ENCODE peak calls at places on chromosomes 2 and 18, in seven cellular contexts. P is neuronal stem cell, K is IMR-90, Q is H1, T is H9, G is mesendoderm, Y is trophoblast cell. C is an unnamed sample.

GRCh38 chr2:116467243-116467642 is 1347.2 kb upstream of the DDX18 start:
- DNase-seq in Q (no peak), K (no peak), G (no peak), Y (no peak), T (no peak), P (no peak), C (no peak)

GRCh38 chr18:68803371-68803770 is 5.5 kb downstream of the CCDC102B start:
- DNase-seq in P (no peak), K (peak), Q (no peak), Y (no peak), G (no peak), T (no peak), C (peak)

GRCh38 chr18:14978962-14979535 is 231.1 kb downstream of the ANKRD30B start:
- DNase-seq in P (peak), K (no peak), G (peak), T (no peak), Y (peak), Q (no peak), C (no peak)

GRCh38 chr2:72526623-72527022 is 299.2 kb downstream of the EXOC6B start:
- DNase-seq in G (no peak), K (no peak), Y (no peak), Q (no peak), T (no peak), P (no peak), C (no peak)

GRCh38 chr2:62558743-62559142 is 52.7 kb upstream of the TMEM17 start:
- DNase-seq in P (no peak), G (no peak), K (no peak), Q (no peak), Y (no peak), T (no peak), C (no peak)

GRCh38 chr2:85911836-85912692 is 23.3 kb upstream of the ST3GAL5 start:
- DNase-seq in K (peak), Q (no peak), Y (no peak), T (no peak), P (no peak), G (no peak), C (peak)

GRCh38 chr2:43832457-43832856 is 6.2 kb downstream of the ABCG5 start:
- DNase-seq in P (no peak), Y (no peak), G (no peak), Q (no peak), T (no peak), K (no peak), C (no peak)

GRCh38 chr2:145599761-145600160 is 1079.8 kb upstream of the ZEB2 start:
- DNase-seq in P (no peak), Q (no peak), G (no peak), K (peak), T (no peak), Y (no peak), C (no peak)

GRCh38 chr2:193428336-193428818 is 1233.6 kb upstream of the TMEFF2 start:
- DNase-seq in G (peak), Y (no peak), K (no peak), T (no peak), Q (no peak), P (peak), C (no peak)

DNA sequence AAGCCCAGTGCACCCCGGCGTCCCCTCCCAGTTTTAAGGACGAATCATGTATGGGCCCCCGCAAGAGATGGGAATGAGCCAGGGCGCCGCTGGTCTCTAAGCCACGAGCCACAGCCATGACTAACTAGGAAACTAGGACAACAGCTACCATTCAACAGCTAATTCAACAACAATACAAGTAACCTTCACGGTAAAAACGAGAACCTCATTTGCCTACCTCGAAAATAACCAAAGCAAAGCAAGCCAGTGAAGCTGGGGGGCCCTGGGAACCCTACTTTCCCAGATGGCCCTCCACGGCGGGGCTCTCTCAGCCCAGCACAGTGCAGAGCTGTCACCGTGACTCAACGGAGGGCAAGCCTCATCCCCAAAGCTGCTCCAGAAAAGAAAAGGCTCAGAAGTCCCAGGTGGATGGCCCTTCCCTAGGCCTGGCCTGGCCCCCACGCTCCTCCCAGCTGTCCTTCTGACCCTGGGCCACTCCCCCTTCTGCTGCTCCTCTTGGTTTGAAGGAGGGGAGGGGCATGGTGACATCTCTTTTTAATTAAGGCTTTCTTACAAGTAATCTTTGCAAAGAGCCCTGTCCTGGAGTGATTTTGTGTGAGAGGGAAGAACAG is 126.3 kb downstream of the HDAC4 start:
- DNase-seq in K (peak), G (no peak), Q (no peak), P (peak), Y (no peak), T (peak), C (no peak)
- H3K23ac ChIP-seq in K (peak), G (no peak), Q (no peak), P (no peak), Y (no peak), T (no peak), C (no peak)

GRCh38 chr2:203489531-203489930 is 45.6 kb downstream of the RAPH1 start:
- DNase-seq in G (no peak), K (no peak), Q (no peak), T (no peak), Y (no peak), P (no peak), C (no peak)
- H4K8ac ChIP-seq in G (no peak), K (no peak), Q (no peak), T (no peak), Y (no peak), P (no peak), C (no peak)

GRCh38 chr2:8976419-8976818 is 27.1 kb downstream of the MBOAT2 start:
- DNase-seq in P (no peak), G (no peak), T (no peak), K (no peak), Q (no peak), Y (no peak), C (peak)

GRCh38 chr2:8977758-8978157 is 25.7 kb downstream of the MBOAT2 start:
- DNase-seq in G (no peak), Y (no peak), T (no peak), Q (no peak), K (no peak), P (no peak), C (no peak)

GRCh38 chr2:8974001-8974400 is 29.5 kb downstream of the MBOAT2 start:
- DNase-seq in Y (no peak), G (no peak), P (no peak), Q (no peak), K (no peak), T (no peak), C (no peak)

GRCh38 chr2:8980096-8980495 is 23.4 kb downstream of the MBOAT2 start:
- DNase-seq in G (peak), P (no peak), Q (no peak), Y (no peak), T (no peak), K (peak), C (no peak)

GRCh38 chr2:8976847-8977246 is 26.6 kb downstream of the MBOAT2 start:
- DNase-seq in P (no peak), K (no peak), Y (no peak), G (no peak), Q (no peak), T (no peak), C (no peak)
- H3K23ac ChIP-seq in P (no peak), K (no peak), Y (no peak), G (no peak), Q (no peak), T (no peak), C (no peak)

GRCh38 chr2:40546792-40547191 is 94.9 kb upstream of the SLC8A1 start:
- DNase-seq in K (no peak), Q (no peak), Y (no peak), T (no peak), G (no peak), P (no peak), C (no peak)
- H4K8ac ChIP-seq in K (no peak), Q (no peak), Y (no peak), T (no peak), G (no peak), P (no peak), C (no peak)

DNA sequence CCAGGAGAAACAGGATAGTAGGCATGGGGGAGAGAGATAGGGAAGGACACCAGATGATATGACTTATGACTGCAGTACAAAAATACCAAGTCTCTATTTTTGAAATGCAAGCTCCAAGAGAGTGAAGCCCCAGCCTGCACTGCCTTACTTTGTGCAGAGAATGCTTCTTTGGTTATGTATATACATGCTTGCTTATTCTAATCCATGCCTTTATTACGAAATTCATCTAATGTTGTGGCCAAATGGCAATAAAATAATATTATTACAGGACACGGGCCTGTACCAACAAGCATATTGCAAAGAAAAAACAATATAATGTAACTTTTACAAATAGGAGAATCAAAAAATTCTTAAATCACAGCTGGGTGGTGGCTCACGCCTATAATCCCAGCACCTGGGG is 110.8 kb downstream of the BCL11A start:
- DNase-seq in P (no peak), G (no peak), Q (no peak), K (no peak), Y (no peak), T (no peak), C (no peak)
- H3K23ac ChIP-seq in P (no peak), G (no peak), Q (no peak), K (no peak), Y (no peak), T (no peak), C (no peak)

GRCh38 chr2:162586311-162586710 is 242.4 kb downstream of the GCA start:
- DNase-seq in Q (no peak), G (no peak), T (no peak), P (no peak), K (no peak), Y (no peak), C (no peak)

GRCh38 chr2:162587653-162588052 is 243.7 kb downstream of the GCA start:
- DNase-seq in P (no peak), G (no peak), K (no peak), Q (no peak), Y (no peak), T (no peak), C (no peak)

GRCh38 chr2:162591403-162592083 is 247.0 kb downstream of the KCNH7 start:
- DNase-seq in P (no peak), Y (peak), T (no peak), K (no peak), Q (no peak), G (no peak), C (peak)
- H4K8ac ChIP-seq in P (no peak), Y (no peak), T (no peak), K (no peak), Q (no peak), G (no peak), C (no peak)

GRCh38 chr18:49339146-49339545 is 121.3 kb downstream of the DYM start:
- DNase-seq in T (no peak), P (no peak), K (no peak), Q (no peak), G (no peak), Y (no peak), C (no peak)
- H3K23ac ChIP-seq in T (no peak), P (no peak), K (no peak), Q (no peak), G (no peak), Y (no peak), C (no peak)